ENCODE peak calls at places on chromosomes 7 and 10, in seven cellular contexts. R is kidney; I is body of pancreas; F is stomach; P is BE2C; Z is CD8-positive, alpha-beta memory T cell; Y is right cardiac atrium. N is an unnamed sample.
A peak's percentile ranks its signal among the peaks of the same experiment; 100 is the strongest.

GRCh38 chr10:32189400-32190084 is 133.3 kb upstream of the KIF5B start:
- DNase-seq in Y (no peak), Z (no peak), F (no peak), P (no peak), I (peak; percentile 25), R (no peak), N (no peak)

GRCh38 chr10:121567569-121567968 is 30.7 kb downstream of the FGFR2 start:
- DNase-seq in I (no peak), R (no peak), F (no peak), P (no peak), Y (no peak), Z (no peak), N (no peak)

GRCh38 chr7:2480071-2480410 is 3.8 kb upstream of the GRIFIN start:
- DNase-seq in F (no peak), R (peak; percentile 77), Y (no peak), P (no peak), Z (no peak), I (no peak), N (no peak)

GRCh38 chr10:29648114-29648982 is 13.6 kb upstream of the SVIL start:
- DNase-seq in P (no peak), Y (no peak), R (no peak), F (peak; percentile 51), I (no peak), Z (no peak), N (no peak)

GRCh38 chr7:76201732-76202665 is at the start of gene SRRM3:
- DNase-seq in I (peak; percentile 82), F (peak; percentile 78), Z (peak; percentile 70), P (peak; percentile 91), Y (peak; percentile 92), R (peak; percentile 91), N (no peak)

GRCh38 chr7:36911788-36912187 is 187.5 kb upstream of the AOAH start:
- DNase-seq in R (no peak), Y (no peak), F (no peak), P (no peak), Z (no peak), I (peak; percentile 31), N (no peak)

GRCh38 chr10:48677625-48678024 is 7.0 kb upstream of the WDFY4 start:
- DNase-seq in P (no peak), R (no peak), Z (no peak), I (no peak), Y (no peak), F (no peak), N (no peak)

GRCh38 chr10:131855763-131856401 is 44.9 kb upstream of the PPP2R2D start:
- DNase-seq in F (no peak), P (peak; percentile 4), Y (peak; percentile 51), R (peak; percentile 59), I (no peak), Z (no peak), N (no peak)

GRCh38 chr10:27285093-27285492 is 44.5 kb upstream of the ACBD5 start:
- DNase-seq in Y (no peak), I (peak; percentile 15), F (no peak), P (no peak), R (no peak), Z (peak; percentile 14), N (no peak)

GRCh38 chr10:97319671-97320479 is 804 bp downstream of the FRAT1 start:
- DNase-seq in P (peak; percentile 59), Z (peak; percentile 52), I (peak; percentile 73), Y (peak; percentile 84), R (peak; percentile 87), F (peak; percentile 70), N (no peak)

GRCh38 chr10:128069351-128070051 is 56.7 kb downstream of the MKI67 start:
- DNase-seq in I (peak; percentile 75), Z (peak; percentile 68), R (peak; percentile 87), Y (peak; percentile 88), F (peak; percentile 72), P (peak; percentile 71), N (no peak)

GRCh38 chr10:127872011-127872741 is 20.6 kb downstream of the CLRN3 start:
- DNase-seq in Z (no peak), I (peak; percentile 47), P (no peak), R (peak; percentile 60), F (no peak), Y (peak; percentile 82), N (no peak)

GRCh38 chr10:43225787-43226153 is 41.1 kb downstream of the RASGEF1A start:
- DNase-seq in Z (peak; percentile 37), Y (peak; percentile 43), I (peak; percentile 1), R (peak; percentile 55), P (peak; percentile 6), F (no peak), N (no peak)

GRCh38 chr7:56213574-56213973 is 97.4 kb upstream of the NUPR2 start:
- DNase-seq in Z (no peak), I (no peak), R (no peak), F (no peak), P (no peak), Y (no peak), N (no peak)
- H3K9me3 ChIP-seq in Z (no peaks in the 10 kb centered on the region), I (no peaks in the 10 kb centered on the region), R (peaks cover 5% of the 10 kb centered on the region), F (no peaks in the 10 kb centered on the region), P (no peaks in the 10 kb centered on the region), Y (no peaks in the 10 kb centered on the region), N (no peaks in the 10 kb centered on the region)

DNA sequence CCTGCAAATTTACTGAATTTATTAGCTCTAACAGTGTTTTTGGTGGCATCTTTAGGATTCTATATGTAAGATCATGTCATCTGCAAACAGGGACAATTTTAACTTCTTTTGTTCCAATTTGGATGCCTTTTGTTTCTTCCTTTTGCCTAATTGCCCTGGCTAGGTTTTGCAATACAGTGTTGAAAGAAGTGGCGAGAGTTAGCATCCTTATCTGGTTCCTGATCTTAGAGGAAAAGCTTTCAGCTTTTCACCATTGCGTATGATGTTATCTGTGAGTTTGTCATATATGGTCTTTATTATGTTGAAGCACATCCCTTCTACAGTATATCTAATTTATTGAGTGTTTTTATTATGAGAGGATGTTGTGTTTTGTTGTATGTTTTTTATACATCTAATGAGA is 301.4 kb downstream of the PTPRN2 start:
- DNase-seq in R (no peak), Z (no peak), F (no peak), I (no peak), Y (no peak), P (no peak), N (no peak)
- H3K9me3 ChIP-seq in R (peaks cover 28% of the 10 kb centered on the region), Z (no peaks in the 10 kb centered on the region), F (peaks cover 29% of the 10 kb centered on the region), I (no peaks in the 10 kb centered on the region), Y (peaks cover 3% of the 10 kb centered on the region), P (no peaks in the 10 kb centered on the region), N (no peaks in the 10 kb centered on the region)

GRCh38 chr7:157738064-157738460 is 401.3 kb downstream of the DNAJB6 start:
- DNase-seq in F (no peak), Z (no peak), Y (peak; percentile 44), I (no peak), R (no peak), P (no peak), N (no peak)

GRCh38 chr7:157734926-157735640 is 398.3 kb downstream of the DNAJB6 start:
- DNase-seq in I (no peak), Y (no peak), Z (no peak), P (no peak), R (no peak), F (no peak), N (no peak)

GRCh38 chr7:157736341-157736740 is 399.5 kb downstream of the DNAJB6 start:
- DNase-seq in Z (no peak), F (no peak), P (no peak), I (no peak), Y (peak; percentile 28), R (no peak), N (no peak)

GRCh38 chr7:157737151-157738063 is 400.6 kb downstream of the DNAJB6 start:
- DNase-seq in F (no peak), I (no peak), R (no peak), Y (peak; percentile 28), Z (no peak), P (no peak), N (no peak)

GRCh38 chr7:157735826-157736225 is 399.0 kb downstream of the DNAJB6 start:
- DNase-seq in F (no peak), Z (no peak), Y (peak; percentile 27), P (no peak), R (no peak), I (no peak), N (no peak)
- H3K9me3 ChIP-seq in F (no peaks in the 10 kb centered on the region), Z (no peaks in the 10 kb centered on the region), Y (no peaks in the 10 kb centered on the region), P (no peaks in the 10 kb centered on the region), R (no peaks in the 10 kb centered on the region), I (no peaks in the 10 kb centered on the region), N (no peaks in the 10 kb centered on the region)

GRCh38 chr7:13833872-13834271 is 155.6 kb downstream of the ETV1 start:
- DNase-seq in P (no peak), Y (no peak), I (no peak), R (no peak), F (no peak), Z (no peak), N (no peak)

GRCh38 chr7:13834328-13834761 is 155.1 kb downstream of the ETV1 start:
- DNase-seq in Y (no peak), I (no peak), P (no peak), F (no peak), Z (no peak), R (no peak), N (no peak)

GRCh38 chr7:13839063-13839462 is 150.4 kb downstream of the ETV1 start:
- DNase-seq in R (no peak), F (no peak), I (no peak), P (no peak), Z (no peak), Y (no peak), N (no peak)

GRCh38 chr7:13832346-13832745 is 157.1 kb downstream of the ETV1 start:
- DNase-seq in R (no peak), F (no peak), Y (no peak), I (no peak), Z (no peak), P (no peak), N (no peak)

GRCh38 chr7:13835442-13835841 is 154.0 kb downstream of the ETV1 start:
- DNase-seq in P (no peak), Y (no peak), I (no peak), F (no peak), Z (no peak), R (no peak), N (no peak)
- H3K9me3 ChIP-seq in P (no peaks in the 10 kb centered on the region), Y (no peaks in the 10 kb centered on the region), I (no peaks in the 10 kb centered on the region), F (no peaks in the 10 kb centered on the region), Z (no peaks in the 10 kb centered on the region), R (no peaks in the 10 kb centered on the region), N (no peaks in the 10 kb centered on the region)

GRCh38 chr7:47594406-47594805 is 12.5 kb upstream of the TNS3 start:
- DNase-seq in P (no peak), Y (no peak), Z (no peak), R (no peak), F (no peak), I (no peak), N (no peak)

GRCh38 chr7:47600199-47601118 is 18.5 kb upstream of the TNS3 start:
- DNase-seq in Y (no peak), Z (no peak), R (no peak), P (no peak), F (peak; percentile 47), I (peak; percentile 67), N (no peak)

GRCh38 chr7:47601119-47601880 is 19.4 kb upstream of the TNS3 start:
- DNase-seq in Z (no peak), R (no peak), Y (no peak), I (no peak), F (no peak), P (no peak), N (no peak)

GRCh38 chr7:47596502-47597202 is 14.7 kb upstream of the TNS3 start:
- DNase-seq in I (no peak), Y (peak; percentile 71), Z (no peak), R (no peak), P (no peak), F (peak; percentile 40), N (no peak)

DNA sequence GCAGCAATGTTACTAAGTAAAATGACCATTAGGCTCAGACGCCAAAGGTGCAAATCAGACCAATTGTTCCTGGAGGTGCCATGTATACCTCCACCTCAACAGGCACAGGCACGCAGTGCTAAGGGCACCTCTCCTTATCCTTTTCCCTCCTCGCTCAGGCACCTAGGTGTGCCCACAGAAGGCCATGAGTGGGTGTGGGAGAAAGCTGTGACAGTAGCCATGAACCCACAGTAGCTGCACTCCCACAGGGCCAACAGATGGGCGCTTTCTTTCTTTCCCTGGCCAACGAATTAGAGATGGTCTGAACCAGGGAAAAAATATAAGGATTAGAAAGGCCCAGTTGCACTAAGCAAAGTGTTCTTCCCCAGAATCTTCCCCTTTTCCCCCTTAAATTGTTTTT is 15.5 kb upstream of the TNS3 start:
- DNase-seq in Z (no peak), P (no peak), Y (no peak), F (no peak), R (no peak), I (no peak), N (no peak)
- H3K9me3 ChIP-seq in Z (no peaks in the 10 kb centered on the region), P (no peaks in the 10 kb centered on the region), Y (peaks cover 6% of the 10 kb centered on the region), F (peaks cover 13% of the 10 kb centered on the region), R (peaks cover 12% of the 10 kb centered on the region), I (no peaks in the 10 kb centered on the region), N (no peaks in the 10 kb centered on the region)